ENCODE peak calls at places on chromosomes 12 and 14, in nine cellular contexts. Y, N, L, Z, V, I, G, Q and J are unnamed samples.
A peak's percentile ranks its signal among the peaks of the same experiment; 100 is the strongest.

GRCh38 chr12:62907067-62907466 is 27.9 kb downstream of the PPM1H start:
- DNase-seq in L (no peak), V (no peak), I (no peak), G (no peak), Q (no peak), Y (no peak), Z (no peak), N (no peak), J (no peak)

GRCh38 chr12:65656904-65657351 is 167.4 kb upstream of the HMGA2 start:
- DNase-seq in Z (no peak), V (peak; percentile 99), L (peak; percentile 66), Y (no peak), I (no peak), N (no peak), Q (no peak), G (peak; percentile 29), J (no peak)

GRCh38 chr14:72549026-72549425 is 344.9 kb downstream of the DPF3 start:
- DNase-seq in N (no peak), Z (no peak), Y (no peak), G (no peak), L (no peak), I (no peak), V (peak; percentile 43), Q (no peak), J (no peak)

GRCh38 chr12:101703487-101703886 is 6.0 kb downstream of the CHPT1 start:
- DNase-seq in G (no peak), Z (no peak), L (no peak), Q (no peak), N (no peak), I (no peak), Y (no peak), V (no peak), J (no peak)

GRCh38 chr12:122354958-122355641 is 67.4 kb downstream of the CLIP1 start:
- DNase-seq in Q (no peak), L (no peak), V (no peak), G (no peak), Z (peak; percentile 76), I (no peak), Y (no peak), N (peak; percentile 20), J (no peak)

GRCh38 chr14:97224016-97224415 is 426.8 kb downstream of the VRK1 start:
- DNase-seq in N (no peak), Q (no peak), G (no peak), Y (no peak), V (no peak), I (no peak), L (no peak), Z (no peak), J (no peak)

GRCh38 chr12:88693837-88694445 is 113.7 kb upstream of the KITLG start:
- DNase-seq in L (no peak), I (no peak), Z (no peak), Q (no peak), Y (no peak), G (no peak), N (no peak), V (peak; percentile 12), J (no peak)

GRCh38 chr12:103997277-103997900 is 31.7 kb downstream of the TDG start:
- DNase-seq in L (no peak), Q (no peak), V (peak; percentile 55), Y (peak; percentile 22), G (no peak), Z (no peak), I (no peak), N (no peak), J (peak; percentile 48)

GRCh38 chr14:68785817-68786490 is 6.9 kb downstream of the ZFP36L1 start:
- DNase-seq in Q (no peak), Z (peak; percentile 25), I (peak; percentile 33), L (peak; percentile 87), V (peak; percentile 75), N (no peak), Y (peak; percentile 16), G (no peak), J (no peak)

GRCh38 chr12:52915637-52916036 is 10.8 kb upstream of the KRT8 start:
- DNase-seq in I (no peak), N (no peak), Z (no peak), Q (no peak), V (no peak), G (no peak), Y (no peak), L (no peak), J (no peak)

GRCh38 chr14:60805881-60806569 is 71.5 kb downstream of the MNAT1 start:
- DNase-seq in G (no peak), Y (no peak), Q (no peak), Z (no peak), L (no peak), I (no peak), V (peak; percentile 73), N (no peak), J (no peak)

GRCh38 chr12:42332301-42332894 is 6.4 kb downstream of the PPHLN1 start:
- DNase-seq in V (peak; percentile 33), L (peak; percentile 66), Z (no peak), Q (no peak), G (no peak), Y (no peak), N (no peak), I (no peak), J (peak; percentile 42)

GRCh38 chr14:32224731-32225377 is 21.8 kb upstream of the RNU6-8 start:
- DNase-seq in G (no peak), Y (no peak), I (no peak), V (peak; percentile 71), Q (no peak), N (peak; percentile 92), Z (no peak), L (peak; percentile 52), J (peak; percentile 30)
- TF ChIP-seq CTCF in G (no peak), Y (peak; percentile 25), I (no peak), V (peak; percentile 41), Q (no peak), N (peak; percentile 72), Z (no peak), L (peak; percentile 14), J (peak; percentile 18)

GRCh38 chr12:76866726-76867125 is 12.1 kb downstream of the CSRP2 start:
- DNase-seq in N (peak; percentile 88), V (peak; percentile 84), L (no peak), Z (no peak), Q (no peak), G (no peak), I (no peak), Y (no peak), J (no peak)
- H3K27ac ChIP-seq in N (peak overlapping the region; percentile 93), V (peak overlapping the region; percentile 57), L (no peak overlapping the region), Z (no peak overlapping the region), Q (no peak overlapping the region), G (no peak overlapping the region), I (no peak overlapping the region), Y (peak overlapping the region; percentile 65), J (no peak overlapping the region)

GRCh38 chr12:120257041-120257821 is 8.3 kb downstream of the PXN start:
- DNase-seq in Q (no peak), Z (peak; percentile 46), Y (peak; percentile 67), N (no peak), I (peak; percentile 42), V (peak; percentile 95), L (no peak), G (no peak), J (peak; percentile 78)
- TF ChIP-seq CTCF in Q (no peak), Z (no peak), Y (peak; percentile 13), N (no peak), I (no peak), V (no peak), L (no peak), G (no peak), J (no peak)

GRCh38 chr12:47740536-47741339 is 15.4 kb upstream of the ENDOU start:
- DNase-seq in Y (no peak), Q (no peak), G (no peak), Z (no peak), V (no peak), N (peak; percentile 40), I (no peak), L (no peak), J (no peak)
- H3K27ac ChIP-seq in Y (peak overlapping the region; percentile 11), Q (peak overlapping the region; percentile 71), G (no peak overlapping the region), Z (peak overlapping the region; percentile 94), V (no peak overlapping the region), N (no peak overlapping the region), I (peak overlapping the region; percentile 32), L (peak overlapping the region; percentile 19), J (peak overlapping the region; percentile 61)

DNA sequence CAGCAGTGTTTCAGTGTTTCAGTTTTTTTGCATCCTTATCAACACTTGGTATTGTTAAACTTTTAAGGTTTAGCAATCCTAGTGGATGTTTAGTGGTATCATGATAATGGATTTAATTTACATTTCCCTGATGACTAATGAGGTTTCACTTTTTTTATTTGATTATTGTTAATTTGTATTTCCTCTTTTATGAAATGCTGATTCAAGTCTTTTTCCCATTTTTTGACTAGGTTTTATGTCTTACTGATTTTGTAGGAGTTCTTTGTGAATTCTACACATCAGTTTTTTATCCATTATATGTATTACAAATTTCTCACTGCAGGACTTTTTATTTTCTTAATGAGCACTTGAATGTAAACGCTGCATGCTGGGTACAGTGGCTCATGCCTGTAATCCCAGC is 23.8 kb downstream of the YLPM1 start:
- DNase-seq in Q (no peak), I (no peak), Z (no peak), L (no peak), N (no peak), G (no peak), V (no peak), Y (no peak), J (no peak)
- TF ChIP-seq CTCF in Q (no peak), I (no peak), Z (no peak), L (no peak), N (no peak), G (no peak), V (no peak), Y (no peak), J (no peak)

GRCh38 chr12:61891632-61892031 is 368.6 kb upstream of the USP15 start:
- DNase-seq in Q (no peak), N (no peak), V (no peak), Z (no peak), I (no peak), G (no peak), L (no peak), Y (no peak), J (no peak)
- H3K27ac ChIP-seq in Q (no peak overlapping the region), N (no peak overlapping the region), V (no peak overlapping the region), Z (no peak overlapping the region), I (no peak overlapping the region), G (no peak overlapping the region), L (no peak overlapping the region), Y (no peak overlapping the region), J (no peak overlapping the region)